ENCODE peak calls at places on chromosomes 1 and 21, in five cellular contexts. One of them, this sample, is unnamed. For H3K27me3, the result is how much of the 10 kb centered on the place peaks cover.

GRCh38 chr1:234755449-234755863 is 145.5 kb upstream of the IRF2BP2 start:
- DNase-seq in left lung: peak
- DNase-seq in ovary: peak
- DNase-seq in kidney epithelial cell: no peak
- DNase-seq in cardiac muscle cell: peak
- DNase-seq in this sample: peak

GRCh38 chr1:1827089-1827433 is 48.8 kb upstream of the NADK start:
- DNase-seq in left lung: no peak
- DNase-seq in cardiac muscle cell: no peak
- DNase-seq in kidney epithelial cell: no peak
- DNase-seq in ovary: no peak
- DNase-seq in this sample: peak

GRCh38 chr1:93851327-93851712 is 27.7 kb downstream of the DNTTIP2 start:
- DNase-seq in cardiac muscle cell: no peak
- DNase-seq in ovary: no peak
- DNase-seq in left lung: no peak
- DNase-seq in kidney epithelial cell: no peak
- DNase-seq in this sample: no peak

GRCh38 chr1:95583811-95584210 is 349.8 kb downstream of the RWDD3 start:
- DNase-seq in cardiac muscle cell: no peak
- DNase-seq in kidney epithelial cell: no peak
- DNase-seq in ovary: no peak
- DNase-seq in left lung: no peak
- DNase-seq in this sample: no peak

GRCh38 chr21:16124397-16125130 is 394.8 kb downstream of the USP25 start:
- DNase-seq in left lung: no peak
- DNase-seq in cardiac muscle cell: peak
- DNase-seq in ovary: peak
- DNase-seq in kidney epithelial cell: peak
- DNase-seq in this sample: no peak

GRCh38 chr1:100810360-100810759 is 84.3 kb downstream of the EXTL2 start:
- DNase-seq in kidney epithelial cell: no peak
- DNase-seq in cardiac muscle cell: peak
- DNase-seq in ovary: no peak
- DNase-seq in left lung: no peak
- DNase-seq in this sample: peak

GRCh38 chr21:25039461-25040380 is 567.6 kb downstream of the MRPL39 start:
- DNase-seq in ovary: no peak
- DNase-seq in kidney epithelial cell: no peak
- DNase-seq in cardiac muscle cell: no peak
- DNase-seq in left lung: no peak
- DNase-seq in this sample: no peak

GRCh38 chr1:184910596-184910995 is 63.7 kb downstream of the NIBAN1 start:
- DNase-seq in left lung: no peak
- DNase-seq in cardiac muscle cell: peak
- DNase-seq in ovary: no peak
- DNase-seq in kidney epithelial cell: no peak
- DNase-seq in this sample: no peak

GRCh38 chr1:101183388-101183699 is 53.5 kb upstream of the S1PR1 start:
- DNase-seq in kidney epithelial cell: no peak
- DNase-seq in left lung: no peak
- DNase-seq in ovary: no peak
- DNase-seq in cardiac muscle cell: peak
- DNase-seq in this sample: no peak

GRCh38 chr1:11855430-11855829 is 3.3 kb downstream of the NPPB start:
- DNase-seq in ovary: no peak
- DNase-seq in left lung: no peak
- DNase-seq in kidney epithelial cell: no peak
- DNase-seq in cardiac muscle cell: no peak
- DNase-seq in this sample: no peak
- H3K27me3 ChIP-seq in ovary: under half
- H3K27me3 ChIP-seq in left lung: under half
- H3K27me3 ChIP-seq in kidney epithelial cell: under half
- H3K27me3 ChIP-seq in cardiac muscle cell: under half
- H3K27me3 ChIP-seq in this sample: under half

GRCh38 chr1:24993871-24994270 is 63.8 kb upstream of the RUNX3 start:
- DNase-seq in ovary: no peak
- DNase-seq in left lung: no peak
- DNase-seq in kidney epithelial cell: no peak
- DNase-seq in cardiac muscle cell: no peak
- DNase-seq in this sample: no peak
- H3K27me3 ChIP-seq in ovary: under half
- H3K27me3 ChIP-seq in left lung: under half
- H3K27me3 ChIP-seq in kidney epithelial cell: under half
- H3K27me3 ChIP-seq in cardiac muscle cell: under half
- H3K27me3 ChIP-seq in this sample: under half

GRCh38 chr1:50424045-50424939 is 1.0 kb upstream of the DMRTA2 start:
- DNase-seq in cardiac muscle cell: no peak
- DNase-seq in ovary: no peak
- DNase-seq in left lung: no peak
- DNase-seq in kidney epithelial cell: no peak
- DNase-seq in this sample: peak

GRCh38 chr1:50421768-50422674 is 1.2 kb downstream of the DMRTA2 start:
- DNase-seq in ovary: no peak
- DNase-seq in left lung: no peak
- DNase-seq in kidney epithelial cell: no peak
- DNase-seq in cardiac muscle cell: no peak
- DNase-seq in this sample: peak

GRCh38 chr1:50422675-50422945 is 633 bp downstream of the DMRTA2 start:
- DNase-seq in left lung: no peak
- DNase-seq in cardiac muscle cell: no peak
- DNase-seq in ovary: no peak
- DNase-seq in kidney epithelial cell: no peak
- DNase-seq in this sample: no peak

GRCh38 chr1:50423670-50424000 is 392 bp upstream of the DMRTA2 start:
- DNase-seq in ovary: no peak
- DNase-seq in kidney epithelial cell: no peak
- DNase-seq in cardiac muscle cell: peak
- DNase-seq in left lung: peak
- DNase-seq in this sample: no peak

GRCh38 chr1:50422946-50423669 is at the start of gene DMRTA2:
- DNase-seq in left lung: no peak
- DNase-seq in ovary: no peak
- DNase-seq in kidney epithelial cell: no peak
- DNase-seq in cardiac muscle cell: peak
- DNase-seq in this sample: peak
- H3K27me3 ChIP-seq in left lung: half or more
- H3K27me3 ChIP-seq in ovary: under half
- H3K27me3 ChIP-seq in kidney epithelial cell: half or more
- H3K27me3 ChIP-seq in cardiac muscle cell: half or more
- H3K27me3 ChIP-seq in this sample: under half

DNA sequence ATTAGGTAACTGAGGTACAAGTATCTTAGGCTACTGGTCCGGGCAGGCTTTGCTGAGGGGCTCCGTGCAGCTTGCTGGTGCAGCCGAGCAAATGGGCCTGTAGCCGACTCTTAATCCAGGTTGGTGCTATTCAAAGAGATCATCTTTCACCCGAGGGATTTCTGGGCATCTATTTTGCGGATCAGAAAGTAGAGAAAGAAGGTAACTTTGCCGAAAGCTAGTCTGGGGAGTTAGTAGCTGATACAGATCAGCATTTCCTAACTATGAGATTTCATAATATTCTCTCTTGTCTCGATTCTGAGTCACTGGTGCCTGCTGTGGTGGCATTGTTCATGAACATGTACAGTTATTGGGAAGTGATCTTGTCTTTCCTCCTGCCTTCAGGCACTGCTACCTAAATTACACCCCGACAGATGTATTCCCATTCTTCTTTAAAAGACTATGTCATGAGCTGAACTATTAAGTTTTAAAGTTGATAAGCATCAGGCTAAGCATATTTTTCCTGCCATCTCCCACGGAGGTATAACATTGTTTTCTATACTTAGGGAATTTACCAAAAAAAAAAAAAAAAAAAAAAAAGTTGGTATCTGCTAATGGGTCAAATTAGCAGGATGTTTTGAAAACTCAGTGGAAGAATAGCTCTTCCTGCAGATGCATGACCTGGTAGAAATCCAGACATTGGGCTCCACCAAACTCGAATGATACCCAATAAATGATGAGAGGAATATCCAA is 57.1 kb downstream of the NFIA start:
- DNase-seq in ovary: no peak
- DNase-seq in kidney epithelial cell: no peak
- DNase-seq in left lung: no peak
- DNase-seq in cardiac muscle cell: peak
- DNase-seq in this sample: peak
- H3K27me3 ChIP-seq in ovary: under half
- H3K27me3 ChIP-seq in kidney epithelial cell: under half
- H3K27me3 ChIP-seq in left lung: under half
- H3K27me3 ChIP-seq in cardiac muscle cell: under half
- H3K27me3 ChIP-seq in this sample: under half

GRCh38 chr1:4729108-4729506 is 74.7 kb downstream of the AJAP1 start:
- DNase-seq in ovary: no peak
- DNase-seq in left lung: peak
- DNase-seq in cardiac muscle cell: no peak
- DNase-seq in kidney epithelial cell: no peak
- DNase-seq in this sample: no peak

GRCh38 chr1:4730078-4730477 is 75.7 kb downstream of the AJAP1 start:
- DNase-seq in kidney epithelial cell: no peak
- DNase-seq in cardiac muscle cell: no peak
- DNase-seq in ovary: no peak
- DNase-seq in left lung: peak
- DNase-seq in this sample: no peak

GRCh38 chr1:4725416-4725815 is 71.0 kb downstream of the AJAP1 start:
- DNase-seq in kidney epithelial cell: no peak
- DNase-seq in left lung: peak
- DNase-seq in ovary: no peak
- DNase-seq in cardiac muscle cell: no peak
- DNase-seq in this sample: no peak

GRCh38 chr1:4726620-4727341 is 72.4 kb downstream of the AJAP1 start:
- DNase-seq in left lung: peak
- DNase-seq in kidney epithelial cell: no peak
- DNase-seq in cardiac muscle cell: no peak
- DNase-seq in ovary: no peak
- DNase-seq in this sample: no peak

DNA sequence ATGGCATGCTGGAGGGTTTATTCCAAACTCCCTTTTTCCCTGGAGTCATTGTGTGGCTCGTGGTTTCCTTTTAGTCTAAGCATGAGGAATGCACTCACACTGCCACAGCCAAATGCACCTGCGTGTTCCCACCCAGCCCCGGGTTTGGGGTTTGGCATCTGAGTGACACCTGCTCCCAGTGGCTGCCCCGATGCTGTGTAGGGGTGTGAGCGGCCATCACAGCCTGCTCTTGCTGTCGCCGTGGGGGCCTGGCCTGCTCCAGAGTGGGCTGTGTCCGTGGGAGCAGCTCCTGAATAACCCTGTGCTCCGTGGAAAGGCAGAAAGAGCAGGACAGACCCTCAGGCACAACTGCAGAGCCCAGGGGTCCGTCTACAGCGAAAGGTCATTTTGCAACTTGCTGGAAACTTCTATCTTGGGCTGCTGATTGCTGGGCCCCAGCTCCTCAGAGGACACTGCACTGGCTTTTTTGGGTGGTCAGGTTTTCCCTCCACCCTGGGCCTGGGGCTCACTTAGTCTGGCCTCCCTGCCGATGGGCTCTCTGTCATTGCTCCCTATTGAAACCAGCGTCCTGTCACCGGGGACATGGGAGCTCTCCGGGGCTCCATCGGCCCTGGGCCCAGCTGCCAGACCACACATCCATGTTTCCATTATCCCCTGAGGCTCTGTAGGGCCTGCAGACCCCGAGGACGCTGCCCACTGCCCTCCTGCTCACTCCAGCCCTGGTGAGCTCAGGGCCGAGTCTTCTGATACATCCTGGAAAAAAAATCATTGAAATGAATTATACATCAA is 74.1 kb downstream of the AJAP1 start:
- DNase-seq in kidney epithelial cell: no peak
- DNase-seq in left lung: peak
- DNase-seq in cardiac muscle cell: no peak
- DNase-seq in ovary: no peak
- DNase-seq in this sample: no peak
- H3K27me3 ChIP-seq in kidney epithelial cell: under half
- H3K27me3 ChIP-seq in left lung: under half
- H3K27me3 ChIP-seq in cardiac muscle cell: under half
- H3K27me3 ChIP-seq in ovary: under half
- H3K27me3 ChIP-seq in this sample: half or more

DNA sequence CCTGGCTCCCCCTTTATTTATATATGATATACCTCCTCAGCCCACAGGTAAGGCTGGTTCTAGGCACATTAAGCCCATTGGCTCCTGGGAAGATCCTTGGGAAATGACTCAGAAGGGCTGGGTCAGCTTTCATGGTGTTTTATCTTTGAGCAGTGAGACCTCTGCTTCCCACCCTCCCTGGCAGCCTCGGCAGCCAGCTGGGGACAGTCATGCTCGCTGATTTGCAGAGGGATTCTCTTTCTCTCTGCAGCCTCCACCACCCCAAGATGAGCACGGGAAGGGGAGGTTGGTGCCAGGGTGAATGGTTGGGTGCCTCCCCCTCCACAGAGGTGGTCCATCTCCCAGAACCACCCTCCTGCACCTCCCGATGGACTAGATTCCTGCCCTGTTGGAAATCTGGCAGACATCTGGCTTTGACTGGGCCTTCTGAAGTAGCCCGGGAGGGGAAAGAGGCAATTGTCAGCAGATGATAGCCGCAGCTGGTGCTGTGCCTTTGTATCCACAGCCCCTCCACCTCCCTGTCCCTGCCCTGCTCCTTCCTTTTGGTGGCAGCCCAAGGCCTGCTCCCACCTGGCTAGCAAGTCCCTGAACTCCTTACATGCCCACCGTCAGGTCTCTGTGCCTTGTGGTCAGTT is 24.7 kb downstream of the IER5 start:
- DNase-seq in kidney epithelial cell: no peak
- DNase-seq in left lung: no peak
- DNase-seq in cardiac muscle cell: peak
- DNase-seq in ovary: no peak
- DNase-seq in this sample: peak
- H3K27me3 ChIP-seq in kidney epithelial cell: under half
- H3K27me3 ChIP-seq in left lung: under half
- H3K27me3 ChIP-seq in cardiac muscle cell: under half
- H3K27me3 ChIP-seq in ovary: under half
- H3K27me3 ChIP-seq in this sample: under half